ENCODE peak calls at places on chromosomes 12 and 14, in nine cellular contexts. E is IMR-90, M is spleen, W is tibial nerve, O is prostate gland, L is adrenal gland, Z is suprapubic skin, U is stomach, K is heart left ventricle. A is an unnamed sample.

GRCh38 chr12:54412348-54412747 is 6.7 kb downstream of the ITGA5 start:
- DNase-seq in E (no peak), M (peak; percentile 70), U (no peak), L (peak; percentile 64), Z (peak; percentile 58), K (no peak), O (no peak), W (no peak), A (no peak)

GRCh38 chr12:107349008-107349747 is 255.8 kb upstream of the CRY1 start:
- DNase-seq in U (no peak), K (no peak), M (no peak), E (peak; percentile 91), W (peak; percentile 34), L (no peak), Z (peak; percentile 65), O (peak; percentile 90), A (no peak)

GRCh38 chr12:12764824-12765223 is 20.6 kb upstream of the APOLD1 start:
- DNase-seq in M (no peak), K (no peak), U (no peak), W (no peak), E (no peak), Z (no peak), O (no peak), L (no peak), A (no peak)

GRCh38 chr12:50517456-50518048 is 12.8 kb downstream of the DIP2B start:
- DNase-seq in U (no peak), E (peak; percentile 84), L (no peak), Z (no peak), M (no peak), W (no peak), O (no peak), K (no peak), A (no peak)

GRCh38 chr14:59422069-59422881 is 42.9 kb downstream of the GPR135 start:
- DNase-seq in O (no peak), W (no peak), U (no peak), K (no peak), M (no peak), Z (no peak), E (no peak), L (no peak), A (no peak)

GRCh38 chr14:91225025-91225424 is 19.5 kb downstream of the GPR68 start:
- DNase-seq in E (peak; percentile 67), K (no peak), W (no peak), M (no peak), O (no peak), L (no peak), U (no peak), Z (no peak), A (no peak)

GRCh38 chr14:24013654-24014514 is 25.2 kb downstream of the DHRS4L2 start:
- DNase-seq in W (no peak), L (peak; percentile 43), U (peak; percentile 44), M (no peak), E (peak; percentile 71), O (peak; percentile 59), K (peak; percentile 35), Z (no peak), A (no peak)

GRCh38 chr12:121610239-121611149 is 15.8 kb upstream of the ORAI1 start:
- DNase-seq in M (no peak), K (no peak), L (no peak), W (no peak), Z (no peak), E (peak; percentile 43), O (no peak), U (no peak), A (peak; percentile 34)

GRCh38 chr12:630656-631632 is 32.3 kb downstream of the NINJ2 start:
- DNase-seq in L (no peak), K (peak; percentile 86), E (no peak), W (no peak), O (no peak), M (peak; percentile 96), Z (peak; percentile 75), U (peak; percentile 72), A (peak; percentile 33)

GRCh38 chr14:104425763-104426691 is 153.5 kb upstream of the C14orf180 start:
- DNase-seq in E (no peak), K (no peak), O (no peak), L (no peak), M (no peak), U (no peak), Z (no peak), W (no peak), A (no peak)

GRCh38 chr14:67971627-67972625 is 152.3 kb downstream of the RAD51B start:
- DNase-seq in W (no peak), K (no peak), L (no peak), U (no peak), E (peak; percentile 37), Z (no peak), O (no peak), M (no peak), A (no peak)

GRCh38 chr12:91326043-91327027 is 143.7 kb upstream of the DCN start:
- DNase-seq in E (peak; percentile 75), Z (no peak), K (peak; percentile 47), L (peak; percentile 51), M (no peak), U (peak; percentile 33), W (peak; percentile 32), O (peak; percentile 25), A (peak; percentile 7)

GRCh38 chr12:83945871-83946270 is 966.7 kb downstream of the SLC6A15 start:
- DNase-seq in K (no peak), Z (no peak), W (no peak), M (no peak), U (no peak), O (no peak), E (peak; percentile 52), L (no peak), A (no peak)

GRCh38 chr14:96062010-96062409 is 22.8 kb downstream of the C14orf132 start:
- DNase-seq in K (no peak), M (peak; percentile 27), U (no peak), W (no peak), O (no peak), Z (peak; percentile 17), L (no peak), E (no peak), A (no peak)

GRCh38 chr14:96065661-96066459 is 26.7 kb downstream of the C14orf132 start:
- DNase-seq in W (no peak), Z (peak; percentile 20), K (no peak), M (peak; percentile 38), E (no peak), L (no peak), U (no peak), O (no peak), A (no peak)

GRCh38 chr14:96066976-96067375 is 27.8 kb downstream of the C14orf132 start:
- DNase-seq in K (no peak), E (no peak), U (no peak), M (peak; percentile 41), O (no peak), L (no peak), W (no peak), Z (peak; percentile 19), A (no peak)

GRCh38 chr14:96062506-96062905 is 23.3 kb downstream of the C14orf132 start:
- DNase-seq in M (peak; percentile 4), K (no peak), E (no peak), L (no peak), U (no peak), Z (peak; percentile 8), W (no peak), O (no peak), A (no peak)

GRCh38 chr14:96064866-96065265 is 25.7 kb downstream of the C14orf132 start:
- DNase-seq in Z (peak; percentile 28), K (no peak), E (no peak), W (no peak), U (no peak), O (no peak), M (peak; percentile 29), L (no peak), A (no peak)
- H3K27me3 ChIP-seq in Z (no peaks in the 10 kb centered on the region), K (no peaks in the 10 kb centered on the region), E (no peaks in the 10 kb centered on the region), W (no peaks in the 10 kb centered on the region), U (peaks cover 4% of the 10 kb centered on the region), O (no peaks in the 10 kb centered on the region), M (no peaks in the 10 kb centered on the region), L (no peaks in the 10 kb centered on the region), A (no peaks in the 10 kb centered on the region)

GRCh38 chr14:49970474-49971147 is 77.7 kb downstream of the ARF6 start:
- DNase-seq in W (no peak), Z (no peak), U (peak; percentile 42), E (peak; percentile 49), L (peak; percentile 41), K (no peak), M (no peak), O (no peak), A (no peak)
- TF ChIP-seq POLR2A in W (no peak), Z (no peak), U (no peak), E (no peak), L (no peak), K (no peak), M (no peak), O (no peak), A (no peak)

DNA sequence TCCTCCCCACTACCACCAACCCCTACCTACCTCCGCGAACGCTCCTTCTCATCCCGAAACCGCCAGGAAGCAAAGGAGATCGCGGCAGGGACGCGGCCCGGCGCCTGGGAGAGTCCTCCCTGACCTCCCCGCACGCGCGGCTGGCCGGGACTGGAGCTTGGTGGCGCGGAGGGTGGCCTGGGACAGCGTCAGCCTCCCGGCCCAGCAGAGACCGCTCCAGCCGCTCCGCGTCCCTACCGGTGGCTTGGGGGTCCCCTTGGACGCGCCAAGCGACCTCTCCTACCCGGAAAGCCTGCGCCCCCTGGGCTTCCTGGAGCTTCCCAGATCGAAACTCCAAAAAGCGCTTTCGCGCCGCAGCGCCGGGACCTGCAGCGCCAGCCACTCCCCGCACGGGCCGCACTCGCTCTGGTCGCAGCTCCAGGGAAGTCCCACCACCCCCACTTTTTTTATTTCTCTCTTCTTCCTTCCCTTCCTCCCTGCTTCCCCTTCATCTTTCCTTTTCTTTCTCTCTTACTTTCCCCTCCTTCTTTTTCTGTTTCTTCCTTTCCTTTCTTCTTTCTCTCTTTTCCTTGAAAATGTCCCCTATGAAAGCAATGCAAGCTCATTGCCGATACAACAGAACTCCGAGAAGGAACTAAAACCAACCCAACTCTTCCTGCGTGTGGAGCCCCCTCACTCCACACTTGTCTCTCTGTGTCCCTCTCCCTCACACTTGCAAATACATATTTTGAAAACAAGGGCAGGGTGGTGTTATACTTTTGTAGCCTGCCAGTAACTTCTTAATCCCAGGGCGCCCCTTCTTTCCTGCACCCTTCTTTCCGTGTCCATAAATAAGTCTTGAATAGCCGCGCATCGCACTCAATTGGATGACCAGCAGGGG is 3.8 kb downstream of the DIO3 start:
- DNase-seq in Z (no peak), K (no peak), M (no peak), W (no peak), U (no peak), L (no peak), E (no peak), O (no peak), A (no peak)
- H3K27me3 ChIP-seq in Z (peaks cover 78% of the 10 kb centered on the region), K (peaks cover 56% of the 10 kb centered on the region), M (peaks cover 59% of the 10 kb centered on the region), W (no peaks in the 10 kb centered on the region), U (peaks cover 47% of the 10 kb centered on the region), L (peaks cover 54% of the 10 kb centered on the region), E (peaks cover 62% of the 10 kb centered on the region), O (peaks cover 36% of the 10 kb centered on the region), A (peaks cover 55% of the 10 kb centered on the region)

DNA sequence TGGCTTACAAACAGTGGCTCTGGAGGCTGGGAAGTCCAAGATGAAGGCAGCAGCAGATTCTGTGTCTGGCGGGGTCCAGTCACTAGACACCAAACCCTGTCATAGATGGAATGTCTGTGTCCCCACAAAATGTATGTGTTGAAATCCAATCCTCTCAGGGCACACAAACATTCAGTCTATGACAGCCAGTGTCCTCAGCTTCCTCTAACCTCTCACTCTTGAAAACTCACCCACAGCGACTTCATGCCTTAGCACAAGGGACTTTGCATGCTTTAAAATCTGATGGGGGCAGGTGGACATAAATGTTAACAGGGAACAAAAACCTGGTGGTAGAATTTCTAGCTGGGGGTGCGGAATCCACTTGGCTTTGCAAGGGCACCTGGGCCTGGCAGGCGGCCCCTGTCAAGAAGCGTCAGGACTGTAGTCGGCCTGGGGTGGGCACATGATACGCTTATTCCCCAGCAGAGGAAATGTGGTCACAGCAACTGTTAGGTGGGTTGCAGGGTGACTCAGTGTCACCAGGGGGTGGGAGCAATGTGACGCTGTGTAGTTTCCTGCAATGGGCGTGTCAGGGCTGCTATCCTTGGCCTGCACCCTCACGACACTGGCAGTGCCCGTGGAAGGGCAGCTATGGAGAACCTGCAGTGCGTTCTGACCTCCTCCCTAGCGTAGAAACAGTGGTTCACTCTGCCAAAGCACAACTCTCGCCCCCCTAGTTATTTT is 17.7 kb downstream of the RIN3 start:
- DNase-seq in U (no peak), Z (no peak), M (peak; percentile 89), L (no peak), W (no peak), K (no peak), E (no peak), O (no peak), A (no peak)
- TF ChIP-seq POLR2A in U (no peak), Z (no peak), M (no peak), L (no peak), W (no peak), K (no peak), E (no peak), O (no peak), A (no peak)

A was measured in gastrocnemius medialis.